ENCODE peak calls at places on chromosome 13, in eight cellular contexts. O is activated naive CD4-positive, alpha-beta T cell treated with anti-CD3 and anti-CD28 coated beads for 36 hours; J is stimulated activated CD8-positive, alpha-beta memory T cell treated with anti-CD3 and anti-CD28 coated beads, Interleukin-12 subunit alpha, Interleukin-12 subunit beta, amount 100 ng/mL, for 1 hour; G is naive B cell; I is RPMI7951; V is endothelial cell; F is psoas muscle; Y is Caki2. M is an unnamed sample.

GRCh38 chr13:28493740-28494536 is 990 bp downstream of the FLT1 start:
- DNase-seq in O (no peak), J (no peak), G (peak; percentile 12), I (no peak), V (no peak), F (no peak), Y (no peak), M (no peak)

GRCh38 chr13:43298799-43299198 is 275.4 kb downstream of the DNAJC15 start:
- DNase-seq in O (no peak), J (no peak), G (no peak), I (no peak), V (no peak), F (no peak), Y (no peak), M (no peak)

GRCh38 chr13:113207890-113208423 is 512 bp downstream of the PCID2 start:
- DNase-seq in O (peak; percentile 8), J (no peak), G (no peak), I (peak; percentile 47), V (peak; percentile 63), F (no peak), Y (no peak), M (peak; percentile 53)

GRCh38 chr13:110359840-110360301 is 52.8 kb downstream of the COL4A2 start:
- DNase-seq in O (no peak), J (no peak), G (no peak), I (no peak), V (no peak), F (no peak), Y (no peak), M (no peak)

GRCh38 chr13:42633495-42633894 is 59.5 kb downstream of the TNFSF11 start:
- DNase-seq in O (no peak), J (no peak), G (no peak), I (no peak), V (no peak), F (no peak), Y (no peak), M (no peak)

GRCh38 chr13:50357586-50358118 is 342.4 kb downstream of the KCNRG start:
- DNase-seq in O (no peak), J (no peak), G (no peak), I (peak; percentile 68), V (no peak), F (no peak), Y (peak; percentile 46), M (no peak)

GRCh38 chr13:31909889-31910551 is 121.6 kb upstream of the FRY start:
- DNase-seq in O (peak; percentile 63), J (peak; percentile 44), G (peak; percentile 52), I (peak; percentile 50), V (peak; percentile 57), F (no peak), Y (peak; percentile 19), M (peak; percentile 23)

GRCh38 chr13:53052675-53053074 is 24.1 kb downstream of the OLFM4 start:
- DNase-seq in O (no peak), J (no peak), G (no peak), I (no peak), V (no peak), F (no peak), Y (no peak), M (no peak)

GRCh38 chr13:26562538-26562890 is 5.0 kb downstream of the WASF3 start:
- DNase-seq in O (no peak), J (no peak), G (no peak), I (peak; percentile 31), V (no peak), F (no peak), Y (no peak), M (no peak)

GRCh38 chr13:104641309-104641708 is 1575.1 kb upstream of the SLC10A2 start:
- DNase-seq in O (no peak), J (no peak), G (no peak), I (no peak), V (no peak), F (no peak), Y (peak; percentile 44), M (peak; percentile 40)

GRCh38 chr13:25901460-25902376 is 150.1 kb downstream of the SHISA2 start:
- DNase-seq in O (peak; percentile 57), J (peak; percentile 6), G (peak; percentile 23), I (peak; percentile 88), V (no peak), F (no peak), Y (peak; percentile 54), M (peak; percentile 61)

GRCh38 chr13:44068737-44069136 is 189.0 kb downstream of the LACC1 start:
- DNase-seq in O (no peak), J (no peak), G (no peak), I (peak; percentile 77), V (no peak), F (no peak), Y (peak; percentile 67), M (no peak)

GRCh38 chr13:103188688-103189326 is 122.6 kb upstream of the SLC10A2 start:
- DNase-seq in O (no peak), J (no peak), G (no peak), I (peak; percentile 2), V (no peak), F (no peak), Y (no peak), M (no peak)

GRCh38 chr13:50130686-50131051 is 115.4 kb downstream of the KCNRG start:
- DNase-seq in O (no peak), J (no peak), G (peak; percentile 70), I (peak; percentile 43), V (peak; percentile 45), F (peak; percentile 67), Y (no peak), M (peak; percentile 46)

GRCh38 chr13:58238972-58239773 is 607.6 kb downstream of the PCDH17 start:
- DNase-seq in O (no peak), J (no peak), G (no peak), I (no peak), V (no peak), F (peak; percentile 16), Y (no peak), M (no peak)

GRCh38 chr13:40983725-40984669 is 35.1 kb downstream of the ELF1 start:
- DNase-seq in O (no peak), J (no peak), G (no peak), I (no peak), V (no peak), F (no peak), Y (no peak), M (no peak)

GRCh38 chr13:46609052-46609451 is 56.1 kb downstream of the LRCH1 start:
- DNase-seq in O (no peak), J (no peak), G (no peak), I (no peak), V (no peak), F (no peak), Y (no peak), M (no peak)

GRCh38 chr13:49652691-49653305 is 24.5 kb downstream of the ARL11 start:
- DNase-seq in O (peak; percentile 52), J (no peak), G (no peak), I (peak; percentile 48), V (peak; percentile 54), F (peak; percentile 71), Y (no peak), M (peak; percentile 24)

GRCh38 chr13:99990045-99990977 is 8.7 kb downstream of the ZIC2 start:
- DNase-seq in O (no peak), J (no peak), G (no peak), I (no peak), V (peak; percentile 15), F (no peak), Y (no peak), M (peak; percentile 74)

GRCh38 chr13:112065867-112066623 is 904 bp upstream of the SOX1 start:
- DNase-seq in O (no peak), J (no peak), G (no peak), I (no peak), V (no peak), F (no peak), Y (peak; percentile 65), M (no peak)

GRCh38 chr13:57948884-57949283 is 317.3 kb downstream of the PCDH17 start:
- DNase-seq in O (no peak), J (no peak), G (no peak), I (no peak), V (no peak), F (no peak), Y (no peak), M (no peak)

GRCh38 chr13:43434185-43434584 is 352.6 kb downstream of the ENOX1 start:
- DNase-seq in O (no peak), J (no peak), G (no peak), I (no peak), V (no peak), F (no peak), Y (no peak), M (no peak)

GRCh38 chr13:31138515-31138914 is 23.2 kb downstream of the HSPH1 start:
- DNase-seq in O (no peak), J (no peak), G (no peak), I (no peak), V (no peak), F (no peak), Y (no peak), M (no peak)

GRCh38 chr13:112714772-112715569 is 25.1 kb downstream of the ATP11A start:
- DNase-seq in O (no peak), J (no peak), G (no peak), I (peak; percentile 9), V (no peak), F (peak; percentile 39), Y (no peak), M (no peak)

GRCh38 chr13:32752997-32753606 is 166.8 kb downstream of the PDS5B start:
- DNase-seq in O (no peak), J (no peak), G (no peak), I (no peak), V (no peak), F (no peak), Y (no peak), M (no peak)

GRCh38 chr13:26475176-26476110 is 82.0 kb upstream of the WASF3 start:
- DNase-seq in O (no peak), J (no peak), G (no peak), I (no peak), V (no peak), F (no peak), Y (no peak), M (no peak)

M was measured in MG63.